ENCODE peak calls at places on chromosome 10, in four cellular contexts. I, K, M and A are unnamed samples.
A peak's percentile ranks its signal among the peaks of the same experiment; 100 is the strongest.

GRCh38 chr10:5364916-5365434 is at the start of gene UCN3:
- DNase-seq in M (no peak), K (no peak), I (no peak), A (no peak)

GRCh38 chr10:89086801-89087513 is 96.4 kb downstream of the FAS start:
- DNase-seq in M (no peak), K (peak; percentile 82), I (peak; percentile 44), A (peak; percentile 72)

GRCh38 chr10:48324580-48324979 is 18.1 kb downstream of the MAPK8 start:
- DNase-seq in I (no peak), M (no peak), K (no peak), A (no peak)

GRCh38 chr10:839550-840205 is 91.8 kb downstream of the LARP4B start:
- DNase-seq in M (no peak), K (no peak), I (no peak), A (no peak)

GRCh38 chr10:1732501-1733123 is 4.7 kb downstream of the ADARB2 start:
- DNase-seq in K (no peak), I (no peak), M (no peak), A (no peak)

GRCh38 chr10:83373659-83374058 is 765.6 kb upstream of the GHITM start:
- DNase-seq in I (peak; percentile 77), K (no peak), M (peak; percentile 51), A (peak; percentile 50)

GRCh38 chr10:110610308-110610774 is 33.8 kb upstream of the RBM20 start:
- DNase-seq in M (no peak), I (peak; percentile 99), K (peak; percentile 49), A (peak; percentile 81)

GRCh38 chr10:130080461-130080814 is 30.2 kb downstream of the C10orf143 start:
- DNase-seq in M (no peak), I (no peak), K (no peak), A (no peak)

GRCh38 chr10:45428611-45429510 is 54.8 kb downstream of the ALOX5 start:
- DNase-seq in I (no peak), M (no peak), K (no peak), A (no peak)

GRCh38 chr10:22630229-22631174 is 83.9 kb downstream of the PIP4K2A start:
- DNase-seq in M (no peak), I (peak; percentile 85), K (peak; percentile 67), A (no peak)

GRCh38 chr10:117647306-117647705 is 104.8 kb downstream of the EMX2 start:
- DNase-seq in M (no peak), K (no peak), I (no peak), A (no peak)

GRCh38 chr10:85741626-85742300 is 624.8 kb downstream of the GRID1 start:
- DNase-seq in K (no peak), I (no peak), M (no peak), A (no peak)

GRCh38 chr10:108775911-108776475 is 1147.3 kb downstream of the XPNPEP1 start:
- DNase-seq in K (peak; percentile 45), I (no peak), M (no peak), A (no peak)

GRCh38 chr10:58675321-58675720 is 162.6 kb downstream of the BICC1 start:
- DNase-seq in M (no peak), K (no peak), I (no peak), A (no peak)

DNA sequence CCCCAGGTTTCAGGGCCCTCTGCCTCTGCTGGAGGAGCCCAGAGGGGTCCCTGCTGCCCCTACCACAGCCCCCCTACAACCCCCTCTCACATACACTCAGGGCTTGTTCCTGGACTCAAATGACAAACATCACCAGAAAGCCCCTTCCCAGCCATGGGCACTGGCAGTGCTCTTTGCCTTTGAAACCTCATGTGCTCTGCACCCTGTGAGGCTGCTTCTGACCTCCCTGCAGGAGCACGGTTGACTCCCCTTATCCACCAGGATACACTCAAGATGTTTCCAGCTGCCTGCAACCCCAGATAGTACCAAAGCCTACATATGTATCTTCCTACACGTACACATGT is 3.5 kb upstream of the ADIRF start:
- DNase-seq in I (no peak), K (no peak), M (no peak), A (no peak)
- H3K56ac ChIP-seq in I (no peak overlapping the region), K (no peak overlapping the region), M (no peak overlapping the region), A (no peak overlapping the region)

GRCh38 chr10:3978762-3979161 is 193.8 kb upstream of the KLF6 start:
- DNase-seq in M (no peak), K (no peak), I (no peak), A (no peak)

GRCh38 chr10:3982746-3983442 is 197.9 kb upstream of the KLF6 start:
- DNase-seq in I (no peak), M (no peak), K (no peak), A (no peak)

GRCh38 chr10:3981300-3981699 is 196.3 kb upstream of the KLF6 start:
- DNase-seq in I (no peak), K (no peak), M (no peak), A (no peak)

GRCh38 chr10:3980139-3980538 is 195.1 kb upstream of the KLF6 start:
- DNase-seq in M (no peak), I (no peak), K (no peak), A (no peak)

GRCh38 chr10:3980660-3981059 is 195.7 kb upstream of the KLF6 start:
- DNase-seq in I (no peak), M (no peak), K (no peak), A (no peak)
- H3K4me2 ChIP-seq in I (no peak overlapping the region), M (no peak overlapping the region), K (no peak overlapping the region), A (no peak overlapping the region)

DNA sequence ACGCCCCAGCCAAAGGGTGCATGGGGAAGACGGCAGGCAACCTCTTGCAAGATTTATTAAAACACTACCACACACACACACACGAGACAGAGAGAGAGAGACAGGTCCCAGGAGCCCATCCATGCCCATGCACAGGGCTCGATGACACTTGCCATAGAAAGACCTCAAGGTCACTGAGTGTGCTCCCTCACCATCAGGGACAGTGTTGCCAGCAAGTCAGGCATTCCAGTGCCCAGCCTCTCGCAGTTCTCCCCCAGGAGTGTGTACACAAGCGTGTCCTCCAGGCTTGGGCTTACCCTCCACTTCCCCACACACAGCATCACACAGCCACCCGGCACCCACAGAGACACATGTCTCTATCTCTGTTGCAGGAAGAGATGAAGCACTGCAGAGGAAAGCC is 46.8 kb upstream of the SLF2 start:
- DNase-seq in M (no peak), I (no peak), K (no peak), A (no peak)
- H3K56ac ChIP-seq in M (no peak overlapping the region), I (peak overlapping the region; percentile 34), K (no peak overlapping the region), A (no peak overlapping the region)

GRCh38 chr10:119693262-119693957 is 32.4 kb upstream of the INPP5F start:
- DNase-seq in M (no peak), K (no peak), I (no peak), A (no peak)
- H3K4me2 ChIP-seq in M (no peak overlapping the region), K (no peak overlapping the region), I (no peak overlapping the region), A (no peak overlapping the region)

DNA sequence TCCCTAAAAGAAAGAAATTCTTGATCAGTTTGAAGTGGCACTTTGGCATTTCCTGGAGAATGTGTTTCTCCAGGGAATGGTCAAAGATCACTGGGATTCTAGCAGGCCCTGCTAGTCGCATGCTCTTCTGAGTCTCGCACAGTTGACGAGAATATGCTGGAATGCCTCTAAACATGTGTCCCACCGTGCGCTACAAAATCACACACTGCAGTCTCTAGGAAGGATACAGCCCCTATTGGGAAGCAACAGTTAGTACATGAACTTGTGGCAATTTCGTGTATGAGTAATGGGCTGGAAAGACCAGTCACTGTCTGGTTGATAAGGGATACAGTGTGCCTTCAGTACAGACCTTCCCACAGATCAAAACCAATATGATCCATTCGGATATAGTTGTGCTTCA is 257.9 kb downstream of the PRPF18 start:
- DNase-seq in K (peak; percentile 34), M (no peak), I (no peak), A (no peak)
- H3K56ac ChIP-seq in K (no peak overlapping the region), M (no peak overlapping the region), I (no peak overlapping the region), A (no peak overlapping the region)

GRCh38 chr10:123929791-123930190 is 38.2 kb upstream of the CPXM2 start:
- DNase-seq in I (no peak), M (no peak), K (no peak), A (no peak)
- H3K4me2 ChIP-seq in I (no peak overlapping the region), M (no peak overlapping the region), K (no peak overlapping the region), A (no peak overlapping the region)

GRCh38 chr10:119291223-119291900 is 84.0 kb downstream of the GRK5 start:
- DNase-seq in K (no peak), I (no peak), M (no peak), A (no peak)
- H3K56ac ChIP-seq in K (no peak overlapping the region), I (no peak overlapping the region), M (no peak overlapping the region), A (no peak overlapping the region)

GRCh38 chr10:92241158-92241500 is 49.7 kb downstream of the CPEB3 start:
- DNase-seq in M (no peak), K (peak; percentile 9), I (peak; percentile 73), A (no peak)

GRCh38 chr10:92242380-92242779 is 48.5 kb downstream of the CPEB3 start:
- DNase-seq in K (no peak), M (no peak), I (no peak), A (no peak)

GRCh38 chr10:92242910-92243671 is 47.8 kb downstream of the CPEB3 start:
- DNase-seq in K (peak; percentile 64), M (no peak), I (peak; percentile 87), A (peak; percentile 56)

GRCh38 chr10:92241501-92241900 is 49.4 kb downstream of the CPEB3 start:
- DNase-seq in M (no peak), I (no peak), K (no peak), A (no peak)

GRCh38 chr10:92244796-92245195 is 46.1 kb downstream of the CPEB3 start:
- DNase-seq in I (no peak), K (no peak), M (no peak), A (no peak)
- H3K4me2 ChIP-seq in I (no peak overlapping the region), K (no peak overlapping the region), M (no peak overlapping the region), A (no peak overlapping the region)

GRCh38 chr10:125200396-125200795 is 40.0 kb upstream of the CTBP2 start:
- DNase-seq in I (no peak), K (no peak), M (no peak), A (no peak)
- H3K56ac ChIP-seq in I (no peak overlapping the region), K (no peak overlapping the region), M (no peak overlapping the region), A (no peak overlapping the region)